ENCODE peak calls at places on chromosomes 7 and 10, in ten cellular contexts. U is kidney epithelial cell; E is bronchial epithelial cell; O is cardiac muscle cell; Y is type B pancreatic cell; P is ascending aorta; S is NB4; T is CD4-positive, alpha-beta T cell; G is BJ; A is brain microvascular endothelial cell. Q is an unnamed sample.

GRCh38 chr10:102421645-102422585 is 1.3 kb downstream of the FBXL15 start:
- DNase-seq in U (no peak), E (peak), O (no peak), Y (peak), P (no peak), S (peak), T (no peak), G (no peak), A (no peak), Q (no peak)

GRCh38 chr10:122140941-122141623 is 130.0 kb upstream of the BTBD16 start:
- DNase-seq in U (peak), E (peak), O (peak), Y (no peak), P (peak), S (peak), T (no peak), G (peak), A (peak), Q (no peak)

GRCh38 chr10:122515588-122516231 is 44.8 kb upstream of the DMBT1 start:
- DNase-seq in U (peak), E (peak), O (peak), Y (no peak), P (no peak), S (peak), T (peak), G (no peak), A (no peak), Q (no peak)

GRCh38 chr7:42143605-42144252 is 93.3 kb downstream of the GLI3 start:
- DNase-seq in U (no peak), E (no peak), O (peak), Y (no peak), P (no peak), S (no peak), T (no peak), G (peak), A (peak), Q (no peak)

GRCh38 chr7:100369105-100369504 is 4.2 kb upstream of the PILRA start:
- DNase-seq in U (no peak), E (no peak), O (no peak), Y (no peak), P (peak), S (peak), T (peak), G (no peak), A (no peak), Q (no peak)

GRCh38 chr10:23156447-23157150 is 35.5 kb upstream of the PTF1A start:
- DNase-seq in U (no peak), E (no peak), O (no peak), Y (no peak), P (no peak), S (peak), T (no peak), G (no peak), A (no peak), Q (no peak)

GRCh38 chr7:1942704-1943294 is 272.7 kb downstream of the ELFN1 start:
- DNase-seq in U (no peak), E (no peak), O (no peak), Y (no peak), P (no peak), S (peak), T (no peak), G (no peak), A (no peak), Q (no peak)

GRCh38 chr7:24729365-24730017 is 27.8 kb downstream of the GSDME start:
- DNase-seq in U (no peak), E (no peak), O (no peak), Y (no peak), P (no peak), S (no peak), T (no peak), G (no peak), A (no peak), Q (no peak)

GRCh38 chr10:118571123-118571522 is 24.3 kb downstream of the PRLHR start:
- DNase-seq in U (no peak), E (no peak), O (peak), Y (peak), P (no peak), S (no peak), T (no peak), G (no peak), A (no peak), Q (no peak)

GRCh38 chr10:58754419-58755180 is 241.9 kb downstream of the BICC1 start:
- DNase-seq in U (no peak), E (no peak), O (no peak), Y (no peak), P (no peak), S (no peak), T (no peak), G (no peak), A (no peak), Q (no peak)

GRCh38 chr7:159167139-159167538 is 22.5 kb upstream of the VIPR2 start:
- DNase-seq in U (no peak), E (no peak), O (no peak), Y (no peak), P (no peak), S (no peak), T (no peak), G (no peak), A (no peak), Q (no peak)

GRCh38 chr10:58994226-58995057 is 182.0 kb upstream of the PHYHIPL start:
- DNase-seq in U (no peak), E (peak), O (no peak), Y (no peak), P (no peak), S (no peak), T (no peak), G (no peak), A (no peak), Q (no peak)

GRCh38 chr10:101217450-101218281 is 11.6 kb downstream of the LBX1 start:
- DNase-seq in U (no peak), E (no peak), O (peak), Y (no peak), P (no peak), S (no peak), T (no peak), G (no peak), A (no peak), Q (peak)

GRCh38 chr7:128383781-128384180 is 22.3 kb upstream of the PRRT4 start:
- DNase-seq in U (no peak), E (no peak), O (no peak), Y (no peak), P (no peak), S (no peak), T (no peak), G (no peak), A (no peak), Q (no peak)

GRCh38 chr10:3778708-3779108 is 6.3 kb downstream of the KLF6 start:
- DNase-seq in U (no peak), E (peak), O (peak), Y (no peak), P (no peak), S (no peak), T (no peak), G (no peak), A (no peak), Q (no peak)

GRCh38 chr10:72740526-72740925 is 48.6 kb downstream of the MCU start:
- DNase-seq in U (peak), E (peak), O (peak), Y (no peak), P (no peak), S (peak), T (no peak), G (no peak), A (peak), Q (no peak)

DNA sequence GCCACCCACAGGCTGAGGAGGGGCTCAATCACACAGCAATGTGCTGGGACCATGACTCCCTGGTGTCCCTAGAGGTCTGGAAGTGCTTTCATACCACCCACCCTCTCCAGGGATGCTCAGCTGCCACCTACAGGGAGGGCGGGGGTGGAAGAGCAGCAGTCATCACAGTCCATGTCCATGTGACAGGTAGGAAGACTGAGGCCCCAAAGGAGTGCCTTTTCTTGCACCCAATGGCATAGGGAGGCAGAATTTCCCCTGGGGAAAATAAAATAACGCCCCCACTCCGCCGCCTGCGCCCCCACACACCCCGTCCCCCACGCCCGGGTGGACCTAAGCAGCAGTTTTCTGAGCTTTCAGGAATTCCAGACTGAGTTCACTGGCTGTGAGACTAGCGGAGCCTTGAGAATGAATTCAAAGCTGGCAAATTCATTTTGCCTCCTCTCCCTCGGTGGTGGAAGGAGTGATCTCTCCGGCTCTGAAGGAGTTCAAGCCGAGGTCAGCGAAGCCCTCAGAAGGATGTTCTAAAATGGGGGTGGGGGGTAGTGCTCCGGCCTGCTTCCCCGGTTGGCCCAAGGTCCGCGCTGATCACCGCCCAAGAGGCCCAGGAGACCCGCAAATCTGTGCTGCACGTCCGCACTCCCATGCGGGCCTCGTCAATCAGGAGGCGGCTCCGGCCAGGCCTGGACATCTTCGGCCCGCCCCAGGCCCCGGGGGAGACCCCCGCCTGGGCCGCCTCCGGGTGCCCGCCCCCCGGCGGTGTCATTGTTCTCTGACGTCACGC is 2.1 kb upstream of the ZMIZ1 start:
- DNase-seq in U (no peak), E (no peak), O (peak), Y (no peak), P (no peak), S (peak), T (no peak), G (no peak), A (no peak), Q (peak)
- TF ChIP-seq CTCF in U (peak), E (peak), O (peak), Y (peak), P (peak), S (no peak), T (no peak), G (peak), A (peak), Q (peak)

DNA sequence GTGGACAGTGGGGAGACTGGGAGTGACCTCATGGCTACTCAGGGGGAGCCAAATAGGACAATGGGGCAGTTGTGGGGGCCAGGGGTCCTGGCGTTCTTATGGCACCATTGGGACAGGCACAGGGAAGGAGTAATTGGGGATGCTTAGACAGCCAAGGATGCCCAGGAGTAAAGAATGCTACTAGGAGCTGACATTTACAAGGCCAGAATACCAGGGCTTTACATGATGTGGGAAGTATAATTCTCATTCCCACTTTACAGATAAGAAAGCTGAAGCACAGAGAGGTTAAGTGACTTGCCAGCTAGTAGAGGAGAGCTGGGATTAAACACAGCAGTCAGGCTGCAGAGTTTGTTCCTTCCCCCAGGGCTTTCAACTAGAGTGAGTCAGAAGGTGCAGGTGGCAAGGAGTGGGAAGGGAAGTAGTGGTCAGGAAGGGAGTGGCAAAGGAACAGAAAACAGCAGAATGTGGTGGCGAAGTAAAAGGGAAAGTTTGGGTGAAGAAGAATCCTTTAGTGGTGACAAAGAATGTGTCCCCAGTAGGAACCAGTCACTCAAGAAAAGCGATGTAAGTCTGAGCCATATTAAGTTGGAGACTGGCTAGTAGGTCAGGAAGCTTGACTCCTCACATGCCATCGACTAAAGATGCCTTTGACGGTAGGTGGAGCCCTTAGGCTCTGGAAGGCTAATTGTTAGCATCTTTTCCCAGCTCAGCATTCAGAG is 32.8 kb downstream of the CPVL start:
- DNase-seq in U (peak), E (peak), O (peak), Y (no peak), P (no peak), S (peak), T (no peak), G (no peak), A (peak), Q (no peak)
- TF ChIP-seq CTCF in U (peak), E (peak), O (peak), Y (peak), P (no peak), S (peak), T (no peak), G (peak), A (peak), Q (peak)

GRCh38 chr10:124671486-124672075 is 72.6 kb downstream of the FAM53B start:
- DNase-seq in U (no peak), E (peak), O (peak), Y (no peak), P (no peak), S (peak), T (no peak), G (no peak), A (no peak), Q (no peak)
- TF ChIP-seq CTCF in U (no peak), E (peak), O (peak), Y (peak), P (no peak), S (peak), T (no peak), G (peak), A (peak), Q (peak)

GRCh38 chr10:86289577-86289868 is 77.1 kb downstream of the GRID1 start:
- DNase-seq in U (no peak), E (no peak), O (no peak), Y (peak), P (no peak), S (no peak), T (no peak), G (no peak), A (no peak), Q (no peak)
- TF ChIP-seq CTCF in U (no peak), E (no peak), O (no peak), Y (no peak), P (no peak), S (peak), T (no peak), G (no peak), A (no peak), Q (no peak)

GRCh38 chr7:102069913-102070629 is 216.6 kb upstream of the SH2B2 start:
- DNase-seq in U (no peak), E (no peak), O (no peak), Y (no peak), P (no peak), S (no peak), T (no peak), G (no peak), A (no peak), Q (no peak)
- TF ChIP-seq CTCF in U (peak), E (no peak), O (no peak), Y (no peak), P (no peak), S (peak), T (no peak), G (no peak), A (peak), Q (no peak)

GRCh38 chr7:44325811-44326241 is 432 bp upstream of the CAMK2B start:
- DNase-seq in U (no peak), E (no peak), O (peak), Y (no peak), P (no peak), S (peak), T (no peak), G (no peak), A (no peak), Q (no peak)
- TF ChIP-seq CTCF in U (peak), E (no peak), O (peak), Y (no peak), P (no peak), S (no peak), T (no peak), G (no peak), A (no peak), Q (no peak)

GRCh38 chr7:44096326-44096881 is 7.7 kb upstream of the AEBP1 start:
- DNase-seq in U (no peak), E (no peak), O (no peak), Y (no peak), P (no peak), S (no peak), T (no peak), G (no peak), A (no peak), Q (no peak)

GRCh38 chr7:44094796-44095592 is 9.2 kb upstream of the AEBP1 start:
- DNase-seq in U (no peak), E (no peak), O (no peak), Y (no peak), P (no peak), S (no peak), T (no peak), G (no peak), A (no peak), Q (no peak)

GRCh38 chr7:44095781-44096180 is 8.4 kb upstream of the AEBP1 start:
- DNase-seq in U (no peak), E (no peak), O (no peak), Y (no peak), P (no peak), S (no peak), T (no peak), G (no peak), A (no peak), Q (no peak)

GRCh38 chr7:44098092-44099068 is 5.8 kb upstream of the AEBP1 start:
- DNase-seq in U (no peak), E (no peak), O (no peak), Y (no peak), P (no peak), S (no peak), T (no peak), G (no peak), A (no peak), Q (no peak)

GRCh38 chr7:44097064-44097932 is 6.8 kb upstream of the AEBP1 start:
- DNase-seq in U (no peak), E (no peak), O (no peak), Y (no peak), P (no peak), S (peak), T (no peak), G (no peak), A (no peak), Q (no peak)
- TF ChIP-seq CTCF in U (no peak), E (no peak), O (no peak), Y (no peak), P (no peak), S (no peak), T (no peak), G (no peak), A (no peak), Q (no peak)

DNA sequence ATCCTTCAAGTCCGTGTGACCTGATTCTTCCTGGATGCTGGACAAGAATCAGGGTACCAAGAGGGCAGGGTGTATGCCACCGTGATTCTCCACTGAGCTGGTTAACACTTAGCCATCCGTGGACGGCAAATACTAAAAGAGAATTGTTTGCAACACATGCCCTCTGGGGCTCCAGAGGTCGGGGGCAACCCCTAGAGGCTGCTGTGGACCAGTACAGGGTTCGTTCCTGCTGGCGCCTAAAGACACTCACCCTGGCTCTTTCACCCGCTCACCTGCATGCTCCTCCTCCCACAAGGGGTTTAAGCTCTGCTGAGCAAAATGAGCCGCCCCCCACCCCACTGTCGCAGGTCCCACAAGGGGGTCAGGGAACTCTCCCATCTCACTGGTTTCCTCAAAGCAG is 148.7 kb upstream of the ITGB1 start:
- DNase-seq in U (no peak), E (no peak), O (no peak), Y (no peak), P (no peak), S (no peak), T (no peak), G (no peak), A (no peak), Q (no peak)
- TF ChIP-seq CTCF in U (no peak), E (no peak), O (no peak), Y (no peak), P (no peak), S (no peak), T (no peak), G (no peak), A (no peak), Q (no peak)

DNA sequence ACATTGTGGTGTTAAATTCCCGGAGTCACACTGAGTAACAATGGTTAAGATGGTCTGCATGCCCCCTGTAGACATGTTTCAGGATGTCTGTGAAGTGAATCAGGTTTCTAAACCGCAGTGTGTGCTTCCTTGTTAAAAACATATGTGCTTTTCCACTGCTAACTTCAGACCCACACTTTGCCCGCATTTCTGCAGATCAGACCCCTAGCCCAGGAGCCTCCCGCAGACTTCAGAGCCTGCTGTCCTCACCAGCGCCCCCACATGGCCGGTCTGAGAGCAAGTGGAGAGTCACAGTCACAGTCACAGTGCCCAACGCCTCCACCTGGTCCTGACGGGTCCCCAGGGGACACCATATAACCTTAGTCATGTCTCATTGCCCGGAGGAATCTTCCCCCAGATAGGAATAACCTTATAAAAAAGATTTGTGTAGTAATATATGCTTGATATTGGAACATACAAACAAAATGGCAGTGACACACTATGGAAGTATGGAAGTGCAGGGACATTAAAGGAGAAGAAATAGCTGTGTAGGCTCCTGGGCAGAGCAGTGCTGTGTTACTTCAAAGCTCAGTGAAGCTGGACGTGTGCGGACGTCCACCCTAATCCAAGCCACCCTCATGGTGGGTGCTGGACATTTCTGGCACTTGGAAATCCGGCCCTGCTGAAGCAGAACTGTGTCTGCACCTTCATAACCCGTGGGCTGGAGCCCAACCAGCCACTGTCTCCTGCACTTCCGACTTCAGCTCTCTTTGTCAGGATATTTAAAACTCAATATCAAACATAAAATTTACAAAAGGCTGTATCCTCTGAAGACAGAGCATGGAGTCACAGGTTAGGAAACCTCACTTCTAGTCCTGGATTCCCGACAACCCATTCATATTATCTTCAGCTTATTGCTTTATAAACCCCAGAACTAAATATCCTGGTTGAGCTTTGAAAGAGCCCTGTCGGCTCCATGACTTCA is 29.0 kb downstream of the GSTO2 start:
- DNase-seq in U (no peak), E (no peak), O (peak), Y (no peak), P (no peak), S (peak), T (no peak), G (peak), A (peak), Q (peak)
- TF ChIP-seq CTCF in U (peak), E (peak), O (peak), Y (peak), P (peak), S (peak), T (no peak), G (peak), A (peak), Q (peak)

Q was measured in neural crest cell.